ENCODE peak calls at places on chromosome 18, in four cellular contexts. One of them, this sample, is unnamed.

GRCh38 chr18:51321696-51322095 is 124.2 kb upstream of the MEX3C start:
- DNase-seq in GM03348: no peak
- DNase-seq in activated CD4-positive, CD25-positive, alpha-beta regulatory T cell treated with anti-CD3 and anti-CD28 coated beads, Interleukin-2, amount 50 U/mL, for 72 hours: no peak
- DNase-seq in omental fat pad: no peak
- DNase-seq in this sample: no peak

GRCh38 chr18:58579561-58580047 is 49.3 kb downstream of the ALPK2 start:
- DNase-seq in GM03348: peak; percentile 78
- DNase-seq in activated CD4-positive, CD25-positive, alpha-beta regulatory T cell treated with anti-CD3 and anti-CD28 coated beads, Interleukin-2, amount 50 U/mL, for 72 hours: no peak
- DNase-seq in omental fat pad: no peak
- DNase-seq in this sample: no peak

GRCh38 chr18:37395138-37395537 is 170.5 kb downstream of the CELF4 start:
- DNase-seq in GM03348: no peak
- DNase-seq in activated CD4-positive, CD25-positive, alpha-beta regulatory T cell treated with anti-CD3 and anti-CD28 coated beads, Interleukin-2, amount 50 U/mL, for 72 hours: no peak
- DNase-seq in omental fat pad: no peak
- DNase-seq in this sample: no peak

GRCh38 chr18:50473896-50474295 is 86.0 kb upstream of the MAPK4 start:
- DNase-seq in GM03348: no peak
- DNase-seq in activated CD4-positive, CD25-positive, alpha-beta regulatory T cell treated with anti-CD3 and anti-CD28 coated beads, Interleukin-2, amount 50 U/mL, for 72 hours: no peak
- DNase-seq in omental fat pad: no peak
- DNase-seq in this sample: no peak

GRCh38 chr18:10006261-10006903 is 92.6 kb downstream of the VAPA start:
- DNase-seq in GM03348: peak; percentile 47
- DNase-seq in activated CD4-positive, CD25-positive, alpha-beta regulatory T cell treated with anti-CD3 and anti-CD28 coated beads, Interleukin-2, amount 50 U/mL, for 72 hours: no peak
- DNase-seq in omental fat pad: no peak
- DNase-seq in this sample: no peak

GRCh38 chr18:5894613-5895299 is 566 bp downstream of the TMEM200C start:
- DNase-seq in GM03348: no peak
- DNase-seq in activated CD4-positive, CD25-positive, alpha-beta regulatory T cell treated with anti-CD3 and anti-CD28 coated beads, Interleukin-2, amount 50 U/mL, for 72 hours: no peak
- DNase-seq in omental fat pad: no peak
- DNase-seq in this sample: no peak

GRCh38 chr18:70221156-70221910 is 15.8 kb upstream of the RTTN start:
- DNase-seq in GM03348: no peak
- DNase-seq in activated CD4-positive, CD25-positive, alpha-beta regulatory T cell treated with anti-CD3 and anti-CD28 coated beads, Interleukin-2, amount 50 U/mL, for 72 hours: no peak
- DNase-seq in omental fat pad: no peak
- DNase-seq in this sample: no peak

GRCh38 chr18:60198063-60198462 is 174.5 kb downstream of the MC4R start:
- DNase-seq in GM03348: no peak
- DNase-seq in activated CD4-positive, CD25-positive, alpha-beta regulatory T cell treated with anti-CD3 and anti-CD28 coated beads, Interleukin-2, amount 50 U/mL, for 72 hours: no peak
- DNase-seq in omental fat pad: no peak
- DNase-seq in this sample: no peak

GRCh38 chr18:35407871-35408481 is 30.8 kb upstream of the ZNF396 start:
- DNase-seq in GM03348: peak; percentile 79
- DNase-seq in activated CD4-positive, CD25-positive, alpha-beta regulatory T cell treated with anti-CD3 and anti-CD28 coated beads, Interleukin-2, amount 50 U/mL, for 72 hours: no peak
- DNase-seq in omental fat pad: no peak
- DNase-seq in this sample: peak; percentile 14

GRCh38 chr18:34522627-34523026 is 187.5 kb upstream of the DTNA start:
- DNase-seq in GM03348: no peak
- DNase-seq in activated CD4-positive, CD25-positive, alpha-beta regulatory T cell treated with anti-CD3 and anti-CD28 coated beads, Interleukin-2, amount 50 U/mL, for 72 hours: no peak
- DNase-seq in omental fat pad: no peak
- DNase-seq in this sample: no peak

GRCh38 chr18:59659486-59660187 is 37.6 kb downstream of the CCBE1 start:
- DNase-seq in GM03348: peak; percentile 35
- DNase-seq in activated CD4-positive, CD25-positive, alpha-beta regulatory T cell treated with anti-CD3 and anti-CD28 coated beads, Interleukin-2, amount 50 U/mL, for 72 hours: no peak
- DNase-seq in omental fat pad: no peak
- DNase-seq in this sample: no peak

GRCh38 chr18:49733321-49733720 is 80.0 kb downstream of the ACAA2 start:
- DNase-seq in GM03348: no peak
- DNase-seq in activated CD4-positive, CD25-positive, alpha-beta regulatory T cell treated with anti-CD3 and anti-CD28 coated beads, Interleukin-2, amount 50 U/mL, for 72 hours: no peak
- DNase-seq in omental fat pad: no peak
- DNase-seq in this sample: no peak

GRCh38 chr18:10205136-10205535 is 249.3 kb upstream of the APCDD1 start:
- DNase-seq in GM03348: no peak
- DNase-seq in activated CD4-positive, CD25-positive, alpha-beta regulatory T cell treated with anti-CD3 and anti-CD28 coated beads, Interleukin-2, amount 50 U/mL, for 72 hours: no peak
- DNase-seq in omental fat pad: no peak
- DNase-seq in this sample: no peak

GRCh38 chr18:78293940-78294401 is 685.6 kb upstream of the SALL3 start:
- DNase-seq in GM03348: no peak
- DNase-seq in activated CD4-positive, CD25-positive, alpha-beta regulatory T cell treated with anti-CD3 and anti-CD28 coated beads, Interleukin-2, amount 50 U/mL, for 72 hours: no peak
- DNase-seq in omental fat pad: no peak
- DNase-seq in this sample: no peak

GRCh38 chr18:44924750-44925534 is 244.3 kb downstream of the SETBP1 start:
- DNase-seq in GM03348: no peak
- DNase-seq in activated CD4-positive, CD25-positive, alpha-beta regulatory T cell treated with anti-CD3 and anti-CD28 coated beads, Interleukin-2, amount 50 U/mL, for 72 hours: no peak
- DNase-seq in omental fat pad: no peak
- DNase-seq in this sample: no peak

GRCh38 chr18:14940738-14941137 is 192.8 kb downstream of the ANKRD30B start:
- DNase-seq in GM03348: no peak
- DNase-seq in activated CD4-positive, CD25-positive, alpha-beta regulatory T cell treated with anti-CD3 and anti-CD28 coated beads, Interleukin-2, amount 50 U/mL, for 72 hours: no peak
- DNase-seq in omental fat pad: no peak
- DNase-seq in this sample: no peak

GRCh38 chr18:53790817-53791216 is 433.7 kb downstream of the MBD2 start:
- DNase-seq in GM03348: peak; percentile 44
- DNase-seq in activated CD4-positive, CD25-positive, alpha-beta regulatory T cell treated with anti-CD3 and anti-CD28 coated beads, Interleukin-2, amount 50 U/mL, for 72 hours: no peak
- DNase-seq in omental fat pad: no peak
- DNase-seq in this sample: no peak

GRCh38 chr18:71442830-71443229 is 1101.3 kb downstream of the CBLN2 start:
- DNase-seq in GM03348: no peak
- DNase-seq in activated CD4-positive, CD25-positive, alpha-beta regulatory T cell treated with anti-CD3 and anti-CD28 coated beads, Interleukin-2, amount 50 U/mL, for 72 hours: no peak
- DNase-seq in omental fat pad: no peak
- DNase-seq in this sample: no peak

GRCh38 chr18:5107990-5108389 is 89.1 kb downstream of the AKAIN1 start:
- DNase-seq in GM03348: no peak
- DNase-seq in activated CD4-positive, CD25-positive, alpha-beta regulatory T cell treated with anti-CD3 and anti-CD28 coated beads, Interleukin-2, amount 50 U/mL, for 72 hours: no peak
- DNase-seq in omental fat pad: no peak
- DNase-seq in this sample: no peak

GRCh38 chr18:50869150-50869549 is 9.8 kb upstream of the ME2 start:
- DNase-seq in GM03348: no peak
- DNase-seq in activated CD4-positive, CD25-positive, alpha-beta regulatory T cell treated with anti-CD3 and anti-CD28 coated beads, Interleukin-2, amount 50 U/mL, for 72 hours: no peak
- DNase-seq in omental fat pad: no peak
- DNase-seq in this sample: no peak

GRCh38 chr18:58347135-58347534 is 281.8 kb downstream of the ALPK2 start:
- DNase-seq in GM03348: no peak
- DNase-seq in activated CD4-positive, CD25-positive, alpha-beta regulatory T cell treated with anti-CD3 and anti-CD28 coated beads, Interleukin-2, amount 50 U/mL, for 72 hours: no peak
- DNase-seq in omental fat pad: no peak
- DNase-seq in this sample: no peak

GRCh38 chr18:3806656-3807055 is 356.7 kb downstream of the TGIF1 start:
- DNase-seq in GM03348: no peak
- DNase-seq in activated CD4-positive, CD25-positive, alpha-beta regulatory T cell treated with anti-CD3 and anti-CD28 coated beads, Interleukin-2, amount 50 U/mL, for 72 hours: no peak
- DNase-seq in omental fat pad: no peak
- DNase-seq in this sample: no peak

GRCh38 chr18:5159080-5159479 is 38.0 kb downstream of the AKAIN1 start:
- DNase-seq in GM03348: no peak
- DNase-seq in activated CD4-positive, CD25-positive, alpha-beta regulatory T cell treated with anti-CD3 and anti-CD28 coated beads, Interleukin-2, amount 50 U/mL, for 72 hours: no peak
- DNase-seq in omental fat pad: no peak
- DNase-seq in this sample: no peak

GRCh38 chr18:13163167-13163927 is 55.2 kb upstream of the LDLRAD4 start:
- DNase-seq in GM03348: no peak
- DNase-seq in activated CD4-positive, CD25-positive, alpha-beta regulatory T cell treated with anti-CD3 and anti-CD28 coated beads, Interleukin-2, amount 50 U/mL, for 72 hours: no peak
- DNase-seq in omental fat pad: no peak
- DNase-seq in this sample: no peak

GRCh38 chr18:43578636-43579203 is 301.4 kb upstream of the SYT4 start:
- DNase-seq in GM03348: no peak
- DNase-seq in activated CD4-positive, CD25-positive, alpha-beta regulatory T cell treated with anti-CD3 and anti-CD28 coated beads, Interleukin-2, amount 50 U/mL, for 72 hours: no peak
- DNase-seq in omental fat pad: no peak
- DNase-seq in this sample: no peak

GRCh38 chr18:58263055-58263732 is 219.2 kb downstream of the NEDD4L start:
- DNase-seq in GM03348: no peak
- DNase-seq in activated CD4-positive, CD25-positive, alpha-beta regulatory T cell treated with anti-CD3 and anti-CD28 coated beads, Interleukin-2, amount 50 U/mL, for 72 hours: no peak
- DNase-seq in omental fat pad: no peak
- DNase-seq in this sample: no peak

GRCh38 chr18:2536493-2536892 is 34.8 kb downstream of the METTL4 start:
- DNase-seq in GM03348: peak; percentile 33
- DNase-seq in activated CD4-positive, CD25-positive, alpha-beta regulatory T cell treated with anti-CD3 and anti-CD28 coated beads, Interleukin-2, amount 50 U/mL, for 72 hours: no peak
- DNase-seq in omental fat pad: no peak
- DNase-seq in this sample: no peak

GRCh38 chr18:37441821-37442220 is 123.8 kb downstream of the CELF4 start:
- DNase-seq in GM03348: no peak
- DNase-seq in activated CD4-positive, CD25-positive, alpha-beta regulatory T cell treated with anti-CD3 and anti-CD28 coated beads, Interleukin-2, amount 50 U/mL, for 72 hours: no peak
- DNase-seq in omental fat pad: no peak
- DNase-seq in this sample: no peak

GRCh38 chr18:79117380-79117779 is 48.2 kb downstream of the ATP9B start:
- DNase-seq in GM03348: no peak
- DNase-seq in activated CD4-positive, CD25-positive, alpha-beta regulatory T cell treated with anti-CD3 and anti-CD28 coated beads, Interleukin-2, amount 50 U/mL, for 72 hours: no peak
- DNase-seq in omental fat pad: no peak
- DNase-seq in this sample: no peak

GRCh38 chr18:22545091-22545795 is 127.5 kb upstream of the CTAGE1 start:
- DNase-seq in GM03348: no peak
- DNase-seq in activated CD4-positive, CD25-positive, alpha-beta regulatory T cell treated with anti-CD3 and anti-CD28 coated beads, Interleukin-2, amount 50 U/mL, for 72 hours: no peak
- DNase-seq in omental fat pad: no peak
- DNase-seq in this sample: no peak

GRCh38 chr18:33928226-33928625 is 296.5 kb downstream of the NOL4 start:
- DNase-seq in GM03348: no peak
- DNase-seq in activated CD4-positive, CD25-positive, alpha-beta regulatory T cell treated with anti-CD3 and anti-CD28 coated beads, Interleukin-2, amount 50 U/mL, for 72 hours: no peak
- DNase-seq in omental fat pad: no peak
- DNase-seq in this sample: no peak